ENCODE peak calls at places on chromosomes 1 and 21, in nine cellular contexts. P, Z, J, C, D, L, X, M and B are unnamed samples.

GRCh38 chr1:29309621-29310020 is 73.3 kb downstream of the PTPRU start:
- DNase-seq in X (no peak), C (no peak), P (no peak), Z (no peak), J (no peak), L (no peak), D (no peak), M (no peak), B (no peak)

GRCh38 chr1:156493154-156493631 is 7.4 kb downstream of the MEF2D start:
- DNase-seq in P (peak), D (no peak), M (no peak), X (no peak), L (peak), Z (peak), J (peak), C (peak), B (no peak)

GRCh38 chr1:35715568-35716002 is 3.1 kb downstream of the C1orf216 start:
- DNase-seq in X (peak), M (no peak), D (peak), C (peak), J (peak), Z (peak), P (peak), L (peak), B (peak)

GRCh38 chr1:178768423-178768822 is 43.4 kb downstream of the RALGPS2 start:
- DNase-seq in L (peak), C (no peak), D (no peak), Z (peak), P (peak), X (peak), M (no peak), J (no peak), B (peak)

GRCh38 chr1:198491596-198491995 is 48.9 kb downstream of the ATP6V1G3 start:
- DNase-seq in C (no peak), J (no peak), P (no peak), M (no peak), X (no peak), Z (no peak), L (no peak), D (no peak), B (no peak)

GRCh38 chr1:150955274-150955673 is 19.4 kb downstream of the CERS2 start:
- DNase-seq in L (no peak), P (no peak), X (no peak), C (no peak), J (no peak), M (no peak), Z (no peak), D (no peak), B (no peak)

GRCh38 chr1:186374313-186375151 is 521 bp downstream of the TPR start:
- DNase-seq in M (no peak), C (no peak), X (peak), P (peak), L (peak), Z (peak), J (no peak), D (no peak), B (peak)

GRCh38 chr1:226938903-226939438 is 1.1 kb upstream of the COQ8A start:
- DNase-seq in C (no peak), D (no peak), Z (peak), J (no peak), L (no peak), X (no peak), P (no peak), M (no peak), B (no peak)

GRCh38 chr1:8816306-8816705 is 1.1 kb downstream of the RERE start:
- DNase-seq in X (no peak), L (no peak), P (no peak), Z (peak), J (no peak), M (no peak), D (no peak), C (no peak), B (no peak)

GRCh38 chr1:228241259-228241658 is 33.4 kb downstream of the OBSCN start:
- DNase-seq in D (no peak), M (no peak), C (no peak), Z (no peak), P (no peak), L (no peak), X (no peak), J (no peak), B (no peak)

GRCh38 chr1:209912306-209912705 is 25.7 kb upstream of the SYT14 start:
- DNase-seq in J (no peak), Z (no peak), P (no peak), C (no peak), M (no peak), D (no peak), L (no peak), X (no peak), B (no peak)

GRCh38 chr1:228344631-228345072 is 62.0 kb downstream of the TRIM11 start:
- DNase-seq in Z (no peak), X (no peak), D (no peak), M (no peak), P (no peak), J (peak), C (peak), L (no peak), B (no peak)

GRCh38 chr1:84012018-84012417 is 13.1 kb upstream of the TTLL7 start:
- DNase-seq in J (no peak), P (no peak), L (no peak), Z (no peak), X (no peak), D (no peak), C (no peak), M (no peak), B (no peak)

GRCh38 chr1:156804572-156805243 is 11.9 kb downstream of the SH2D2A start:
- DNase-seq in D (no peak), M (no peak), J (peak), P (no peak), Z (peak), C (no peak), L (peak), X (no peak), B (peak)

GRCh38 chr1:24897263-24898151 is 32.6 kb downstream of the RUNX3 start:
- DNase-seq in C (no peak), J (no peak), Z (no peak), M (no peak), L (no peak), P (no peak), X (no peak), D (no peak), B (peak)

GRCh38 chr1:14118691-14119485 is 418.9 kb downstream of the PRDM2 start:
- DNase-seq in D (no peak), M (no peak), L (no peak), Z (no peak), P (no peak), X (no peak), C (no peak), J (no peak), B (no peak)

GRCh38 chr1:93604411-93604810 is 77.2 kb downstream of the BCAR3 start:
- DNase-seq in L (no peak), C (no peak), P (no peak), D (no peak), Z (no peak), X (no peak), J (no peak), M (no peak), B (no peak)

GRCh38 chr1:93615201-93616150 is 66.2 kb downstream of the BCAR3 start:
- DNase-seq in M (no peak), D (no peak), X (no peak), J (no peak), L (no peak), C (no peak), P (peak), Z (no peak), B (no peak)

GRCh38 chr1:116988248-116988647 is 13.3 kb upstream of the CD101 start:
- DNase-seq in J (peak), D (no peak), Z (no peak), P (no peak), X (no peak), C (peak), M (no peak), L (no peak), B (no peak)

GRCh38 chr1:192668434-192668983 is 32.6 kb downstream of the RGS13 start:
- DNase-seq in M (no peak), P (no peak), D (no peak), C (no peak), Z (no peak), J (no peak), X (no peak), L (peak), B (no peak)

GRCh38 chr1:25544819-25545218 is 1.4 kb downstream of the LDLRAP1 start:
- DNase-seq in L (no peak), M (no peak), D (no peak), X (no peak), C (no peak), P (no peak), J (peak), Z (no peak), B (peak)

GRCh38 chr1:153741946-153742345 is 14.1 kb downstream of the INTS3 start:
- DNase-seq in M (no peak), L (no peak), D (no peak), C (no peak), P (no peak), Z (no peak), X (no peak), J (no peak), B (no peak)

GRCh38 chr1:84479998-84480397 is 932 bp downstream of the RPF1 start:
- DNase-seq in M (no peak), J (no peak), C (no peak), D (no peak), P (no peak), L (no peak), X (no peak), Z (peak), B (peak)

GRCh38 chr1:223549740-223550139 is 115.8 kb downstream of the CAPN8 start:
- DNase-seq in M (no peak), P (no peak), J (no peak), C (no peak), X (no peak), L (no peak), Z (no peak), D (no peak), B (no peak)

GRCh38 chr21:42661688-42662429 is 8.4 kb downstream of the PDE9A start:
- DNase-seq in M (no peak), C (no peak), X (no peak), J (no peak), P (peak), L (no peak), Z (no peak), D (no peak), B (no peak)

GRCh38 chr1:173590557-173590956 is 12.3 kb downstream of the SLC9C2 start:
- DNase-seq in M (no peak), D (no peak), P (no peak), X (no peak), C (no peak), L (no peak), Z (no peak), J (no peak), B (no peak)

GRCh38 chr21:14384453-14384852 is 1.5 kb upstream of the HSPA13 start:
- DNase-seq in M (no peak), Z (peak), D (no peak), J (no peak), X (no peak), P (no peak), L (no peak), C (no peak), B (no peak)

GRCh38 chr1:204623894-204624361 is 61.6 kb downstream of the LRRN2 start:
- DNase-seq in L (peak), Z (peak), M (no peak), D (no peak), J (no peak), P (peak), C (no peak), X (peak), B (peak)

GRCh38 chr1:15411593-15412487 is 2.2 kb downstream of the EFHD2 start:
- DNase-seq in P (peak), J (peak), D (no peak), Z (no peak), C (peak), L (no peak), M (no peak), X (peak), B (no peak)